ENCODE peak calls at places on chromosomes 13 and 19, in five cellular contexts. S, K, X, N and A are unnamed samples.

GRCh38 chr13:39311619-39312018 is 273.4 kb downstream of the NHLRC3 start:
- DNase-seq in X (no peak), K (no peak), S (no peak), N (no peak), A (no peak)

GRCh38 chr13:96551540-96551939 is 442.7 kb downstream of the OXGR1 start:
- DNase-seq in X (no peak), N (no peak), K (no peak), S (no peak), A (no peak)

GRCh38 chr19:38024991-38025716 is 118.1 kb downstream of the SIPA1L3 start:
- DNase-seq in K (no peak), N (no peak), S (no peak), X (peak; percentile 49), A (no peak)

GRCh38 chr19:49553451-49554271 is 25.9 kb downstream of the RCN3 start:
- DNase-seq in K (no peak), S (no peak), N (no peak), X (no peak), A (no peak)

GRCh38 chr19:38537071-38537847 is 80.5 kb downstream of the MAP4K1 start:
- DNase-seq in N (no peak), S (no peak), K (no peak), X (no peak), A (no peak)

GRCh38 chr19:2969104-2969504 is 8.3 kb upstream of the TLE6 start:
- DNase-seq in S (no peak), N (no peak), X (peak; percentile 5), K (no peak), A (no peak)

GRCh38 chr19:1942934-1943555 is 2.1 kb downstream of the CSNK1G2 start:
- DNase-seq in K (no peak), X (no peak), N (no peak), S (no peak), A (no peak)

GRCh38 chr19:662207-662961 is 630 bp downstream of the RNF126 start:
- DNase-seq in S (no peak), N (no peak), X (peak; percentile 60), K (no peak), A (no peak)

GRCh38 chr13:71618154-71618553 is 248.8 kb downstream of the DACH1 start:
- DNase-seq in X (no peak), N (no peak), K (no peak), S (no peak), A (no peak)

GRCh38 chr13:101291216-101291615 is 125.1 kb downstream of the NALCN start:
- DNase-seq in N (no peak), X (no peak), S (no peak), K (no peak), A (no peak)

GRCh38 chr13:32001392-32001768 is 30.2 kb upstream of the FRY start:
- DNase-seq in X (peak; percentile 10), N (no peak), K (peak; percentile 22), S (no peak), A (peak; percentile 23)

GRCh38 chr13:49214917-49215376 is 5.2 kb upstream of the MLNR start:
- DNase-seq in S (no peak), K (peak; percentile 19), N (peak; percentile 59), X (no peak), A (peak; percentile 33)

GRCh38 chr13:37686501-37686900 is 87.9 kb upstream of the POSTN start:
- DNase-seq in S (no peak), N (no peak), K (no peak), X (no peak), A (no peak)

GRCh38 chr13:31827707-31828106 is 88.4 kb downstream of the RXFP2 start:
- DNase-seq in S (no peak), K (no peak), N (no peak), X (no peak), A (no peak)

GRCh38 chr19:14476663-14477401 is 1.7 kb upstream of the PTGER1 start:
- DNase-seq in S (no peak), N (peak; percentile 50), X (peak; percentile 66), K (peak; percentile 48), A (no peak)

GRCh38 chr19:46603752-46604241 is 2.7 kb downstream of the CALM3 start:
- DNase-seq in X (peak; percentile 22), S (no peak), K (no peak), N (no peak), A (no peak)

GRCh38 chr19:30672926-30673325 is 300.7 kb downstream of the ZNF536 start:
- DNase-seq in K (no peak), N (no peak), X (no peak), S (no peak), A (no peak)

GRCh38 chr19:29596885-29597525 is 9.1 kb upstream of the POP4 start:
- DNase-seq in N (no peak), K (no peak), S (no peak), X (no peak), A (no peak)

GRCh38 chr13:80973721-80974120 is 632.8 kb upstream of the SPRY2 start:
- DNase-seq in N (no peak), X (no peak), S (no peak), K (no peak), A (no peak)

GRCh38 chr19:48711106-48711662 is 8.3 kb downstream of the MAMSTR start:
- DNase-seq in N (no peak), X (no peak), S (no peak), K (no peak), A (no peak)

GRCh38 chr13:84951128-84951527 is 848.1 kb downstream of the SLITRK6 start:
- DNase-seq in S (no peak), X (no peak), N (no peak), K (no peak), A (no peak)

GRCh38 chr13:98372886-98373285 is 195.8 kb upstream of the RNF113B start:
- DNase-seq in X (no peak), S (no peak), N (no peak), K (no peak), A (no peak)

GRCh38 chr13:33197551-33197971 is 88.0 kb downstream of the STARD13 start:
- DNase-seq in S (no peak), K (no peak), X (no peak), N (no peak), A (no peak)

GRCh38 chr13:93450226-93450625 is 223.6 kb downstream of the GPC6 start:
- DNase-seq in X (no peak), N (no peak), S (no peak), K (no peak), A (no peak)

GRCh38 chr19:15218501-15218900 is 13.7 kb downstream of the EPHX3 start:
- DNase-seq in S (no peak), K (no peak), X (no peak), N (no peak), A (no peak)

DNA sequence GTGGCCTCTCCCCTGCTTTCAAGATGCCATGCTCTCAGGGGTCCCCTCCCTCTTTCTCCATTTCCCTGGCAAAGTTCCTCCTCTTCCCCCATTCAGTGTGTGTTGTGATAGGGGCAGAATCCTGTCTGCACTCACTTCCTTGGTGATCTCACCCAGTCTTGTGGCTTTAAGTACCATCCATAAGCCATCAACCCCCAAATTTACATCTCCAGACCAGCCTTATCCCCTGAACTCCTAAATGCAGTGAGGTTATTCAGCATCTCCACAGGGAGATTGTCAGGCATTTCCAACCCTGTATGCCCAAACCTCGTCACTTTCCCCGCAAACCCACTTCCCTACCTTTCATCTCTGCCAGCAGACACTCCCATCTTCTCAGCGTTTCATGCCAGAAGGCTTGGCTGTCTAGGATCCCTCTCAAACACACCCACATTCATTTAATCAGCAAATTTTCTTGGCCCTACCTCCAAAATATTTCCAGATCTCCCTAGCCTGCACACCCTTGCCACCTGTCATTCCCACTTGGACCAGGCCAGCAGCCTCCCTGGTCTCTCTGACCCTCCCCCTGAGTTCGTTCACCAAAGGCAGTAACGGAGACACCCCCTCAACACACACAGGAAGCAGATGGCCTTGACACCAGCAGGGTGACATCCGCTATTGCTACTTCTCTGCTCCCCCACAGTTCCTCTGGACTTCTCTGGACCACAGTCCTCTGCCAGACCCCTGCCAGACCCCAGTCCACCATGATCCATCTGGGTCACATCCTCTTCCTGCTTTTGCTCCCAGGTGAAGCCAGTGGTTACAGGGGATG is at the start of gene HCST:
- DNase-seq in S (no peak), K (no peak), N (no peak), X (no peak), A (no peak)
- H3K9ac ChIP-seq in S (peak within 1 kb of the TSS; percentile 82), K (peak within 1 kb of the TSS; percentile 59), N (peak within 1 kb of the TSS; percentile 42), X (peak within 1 kb of the TSS; percentile 21), A (peak within 1 kb of the TSS; percentile 67)

DNA sequence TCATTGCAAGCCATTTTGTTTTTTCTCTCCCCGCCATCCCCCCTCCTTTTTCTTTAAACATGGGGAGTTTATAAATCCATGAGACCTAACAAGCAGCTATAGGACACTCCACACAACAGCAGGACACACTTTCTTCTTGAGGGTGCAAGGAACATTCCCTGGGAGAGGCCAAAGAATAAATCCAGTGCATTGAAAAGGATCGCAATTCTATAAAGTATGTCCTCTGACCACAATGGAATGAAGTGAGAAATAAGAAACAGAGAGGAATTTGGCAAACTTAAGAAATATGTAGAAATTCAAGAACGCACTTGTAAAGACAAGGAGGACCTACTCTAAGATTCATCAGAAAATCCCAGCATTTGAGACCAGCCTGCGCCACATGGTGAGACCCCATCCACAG is 11.9 kb downstream of the KLF2 start:
- DNase-seq in S (no peak), X (no peak), K (no peak), N (no peak), A (no peak)
- TF ChIP-seq ZNF274 in S (no peak), X (no peak), K (no peak), N (no peak), A (no peak)

GRCh38 chr13:24108615-24108965 is 51.9 kb upstream of the SPATA13 start:
- DNase-seq in N (no peak), K (no peak), X (no peak), S (no peak), A (no peak)

GRCh38 chr13:24107955-24108614 is 52.4 kb upstream of the SPATA13 start:
- DNase-seq in X (no peak), S (no peak), K (no peak), N (no peak), A (no peak)

GRCh38 chr13:24106429-24106828 is 54.1 kb upstream of the SPATA13 start:
- DNase-seq in S (no peak), N (no peak), X (no peak), K (no peak), A (no peak)

GRCh38 chr13:24112791-24113190 is 47.7 kb upstream of the SPATA13 start:
- DNase-seq in N (no peak), X (no peak), K (no peak), S (no peak), A (no peak)

DNA sequence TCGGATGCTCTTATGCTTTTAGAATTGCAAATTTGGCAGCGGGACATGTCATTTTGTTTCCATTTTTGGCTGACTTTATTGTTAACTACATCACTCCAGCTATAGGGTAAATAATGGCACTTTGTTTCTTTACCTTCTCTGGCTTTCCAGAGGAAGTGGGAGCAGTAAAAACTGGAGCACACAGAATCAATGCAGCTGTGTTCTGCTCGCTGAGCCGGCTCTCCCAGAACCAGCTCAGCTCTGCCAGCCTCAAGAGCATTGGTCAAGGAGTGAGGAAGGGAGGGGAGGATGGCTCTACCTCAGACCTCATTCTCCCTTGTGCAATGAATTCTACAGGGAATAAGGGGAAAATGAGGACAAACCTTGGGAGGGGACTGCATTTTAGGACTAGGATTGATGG is 50.5 kb upstream of the SPATA13 start:
- DNase-seq in S (no peak), N (no peak), X (no peak), K (no peak), A (no peak)
- H3K4me1 ChIP-seq in S (no peaks in the 10 kb centered on the region), N (no peaks in the 10 kb centered on the region), X (no peaks in the 10 kb centered on the region), K (no peaks in the 10 kb centered on the region), A (no peaks in the 10 kb centered on the region)

GRCh38 chr13:23547000-23547590 is 23.1 kb upstream of the TNFRSF19 start:
- DNase-seq in K (no peak), S (no peak), X (no peak), N (peak; percentile 63), A (no peak)
- H3K9ac ChIP-seq in K (no peak overlapping the region), S (no peak overlapping the region), X (no peak overlapping the region), N (peak overlapping the region; percentile 35), A (no peak overlapping the region)

GRCh38 chr13:83547043-83547442 is 335.2 kb downstream of the SLITRK1 start:
- DNase-seq in K (no peak), N (no peak), X (no peak), S (no peak), A (no peak)
- TF ChIP-seq ZNF274 in K (no peak), N (no peak), X (no peak), S (no peak), A (no peak)